ENCODE peak calls at places on chromosome 2, in nine cellular contexts. C is left ventricle myocardium inferior; K is astrocyte of the spinal cord; O is OCI-LY7; B is B cell; Q is prostate gland; P is transverse colon; X is CD4-positive, alpha-beta T cell; H is NB4. A is an unnamed sample.
A peak's percentile ranks its signal among the peaks of the same experiment; 100 is the strongest.

GRCh38 chr2:229235136-229235914 is 35.8 kb downstream of the PID1 start:
- DNase-seq in C (no peak), K (peak; percentile 42), B (no peak), P (no peak), O (no peak), X (no peak), H (no peak), Q (no peak), A (peak; percentile 0)

GRCh38 chr2:192148620-192149321 is 46.0 kb downstream of the TMEFF2 start:
- DNase-seq in P (no peak), O (no peak), K (peak; percentile 68), C (no peak), H (no peak), X (no peak), Q (no peak), B (no peak), A (peak; percentile 48)

GRCh38 chr2:128280901-128281321 is 37.8 kb downstream of the HS6ST1 start:
- DNase-seq in Q (no peak), O (no peak), C (peak; percentile 40), B (no peak), K (no peak), X (no peak), P (no peak), H (no peak), A (no peak)

GRCh38 chr2:166285215-166285614 is 90.5 kb downstream of the SCN9A start:
- DNase-seq in Q (no peak), C (no peak), O (no peak), H (no peak), B (no peak), X (no peak), P (no peak), K (no peak), A (peak; percentile 3)

GRCh38 chr2:8567469-8568108 is 114.3 kb upstream of the ID2 start:
- DNase-seq in P (no peak), K (no peak), O (no peak), H (no peak), C (no peak), Q (no peak), B (no peak), X (no peak), A (no peak)

GRCh38 chr2:233713262-233713615 is 532 bp downstream of the UGT1A5 start:
- DNase-seq in X (no peak), O (no peak), B (no peak), C (no peak), Q (no peak), K (no peak), H (no peak), P (no peak), A (no peak)

GRCh38 chr2:71380665-71381064 is 49.1 kb downstream of the ZNF638 start:
- DNase-seq in X (no peak), B (no peak), H (no peak), O (no peak), K (no peak), C (no peak), Q (no peak), P (no peak), A (no peak)

GRCh38 chr2:8494589-8494988 is 187.3 kb upstream of the ID2 start:
- DNase-seq in Q (no peak), X (no peak), C (no peak), B (no peak), P (no peak), K (no peak), H (no peak), O (no peak), A (no peak)

GRCh38 chr2:240506406-240507059 is 51.3 kb downstream of the ANKMY1 start:
- DNase-seq in X (no peak), O (no peak), Q (peak; percentile 1), B (no peak), K (no peak), C (no peak), P (no peak), H (no peak), A (no peak)

GRCh38 chr2:32798841-32799240 is 147.9 kb upstream of the LTBP1 start:
- DNase-seq in H (no peak), O (no peak), X (no peak), K (no peak), Q (no peak), B (no peak), C (no peak), P (no peak), A (peak; percentile 28)

GRCh38 chr2:76391663-76392062 is 680.9 kb upstream of the GCFC2 start:
- DNase-seq in X (no peak), H (no peak), K (no peak), P (no peak), O (no peak), C (no peak), B (no peak), Q (no peak), A (no peak)

GRCh38 chr2:100924122-100924519 is 78.0 kb upstream of the RPL31 start:
- DNase-seq in K (no peak), P (no peak), Q (no peak), B (no peak), C (no peak), H (no peak), O (no peak), X (no peak), A (no peak)

GRCh38 chr2:100921685-100922161 is 80.4 kb upstream of the RPL31 start:
- DNase-seq in K (no peak), B (no peak), O (no peak), Q (no peak), P (no peak), H (no peak), X (no peak), C (no peak), A (no peak)

GRCh38 chr2:100923461-100924020 is 78.5 kb upstream of the RPL31 start:
- DNase-seq in C (no peak), P (no peak), H (no peak), K (no peak), Q (no peak), O (no peak), X (no peak), B (no peak), A (no peak)

GRCh38 chr2:100924520-100925451 is 77.3 kb upstream of the RPL31 start:
- DNase-seq in C (no peak), K (peak; percentile 85), Q (no peak), P (peak; percentile 28), B (peak; percentile 8), O (no peak), H (no peak), X (no peak), A (peak; percentile 68)

GRCh38 chr2:100919316-100919715 is 82.8 kb upstream of the RPL31 start:
- DNase-seq in K (no peak), C (no peak), O (peak; percentile 30), X (no peak), P (no peak), H (peak; percentile 50), B (no peak), Q (no peak), A (no peak)
- TF ChIP-seq CTCF in K (peak; percentile 65), C (peak; percentile 34), O (peak; percentile 75), X (peak; percentile 29), P (no peak), H (peak; percentile 87), B (peak; percentile 52), Q (no peak), A (peak; percentile 61)

DNA sequence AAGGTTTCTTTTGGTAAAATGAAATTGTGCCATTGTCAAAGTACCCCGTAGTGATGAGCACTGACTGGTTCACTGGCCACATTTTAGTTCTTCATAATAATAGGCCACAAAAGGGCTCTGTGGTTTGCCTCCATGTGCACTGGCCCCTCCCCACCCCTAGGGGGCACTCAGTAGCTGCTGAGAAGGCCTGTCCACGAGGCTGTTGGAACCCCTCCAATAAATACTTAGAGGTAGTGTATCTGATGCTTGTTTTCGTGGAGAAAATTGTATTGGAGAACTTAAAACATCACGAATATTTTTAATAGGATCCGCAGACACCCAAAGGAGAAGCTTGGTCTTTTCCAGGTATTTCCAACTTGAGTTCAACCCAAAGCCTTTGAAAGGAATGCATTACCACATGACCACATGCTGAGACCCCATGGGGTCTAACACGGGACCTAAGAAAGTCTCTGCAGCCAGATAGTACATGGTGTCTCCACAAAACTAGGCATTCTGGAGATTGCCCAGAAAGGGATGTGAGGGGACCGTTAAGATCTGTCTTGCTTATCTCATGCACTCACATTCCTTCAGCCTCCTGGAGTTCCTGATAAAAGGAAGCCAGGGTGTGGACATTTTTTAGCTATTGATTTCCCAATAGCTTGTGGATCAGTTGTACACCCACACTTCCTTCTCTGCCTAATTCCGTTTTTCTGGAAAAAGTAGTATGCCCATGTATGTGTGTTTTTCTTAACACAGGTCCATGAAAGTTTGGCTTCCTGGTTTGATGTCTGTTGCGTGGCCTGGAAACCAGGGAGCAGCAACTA is 28.5 kb upstream of the NOSTRIN start:
- DNase-seq in B (peak; percentile 3), H (peak; percentile 64), P (peak; percentile 66), X (no peak), Q (peak; percentile 42), K (peak; percentile 73), O (peak; percentile 49), C (peak; percentile 31), A (peak; percentile 24)
- TF ChIP-seq CTCF in B (peak; percentile 25), H (peak; percentile 80), P (peak; percentile 68), X (no peak), Q (peak; percentile 70), K (peak; percentile 88), O (peak; percentile 92), C (peak; percentile 89), A (peak; percentile 96)

GRCh38 chr2:195664528-195664927 is 7.5 kb downstream of the SLC39A10 start:
- DNase-seq in P (no peak), H (no peak), O (no peak), Q (no peak), B (no peak), C (no peak), X (no peak), K (peak; percentile 42), A (no peak)
- TF ChIP-seq CTCF in P (no peak), H (no peak), O (no peak), Q (peak; percentile 42), B (peak; percentile 22), C (peak; percentile 17), X (peak; percentile 25), K (peak; percentile 14), A (peak; percentile 36)

DNA sequence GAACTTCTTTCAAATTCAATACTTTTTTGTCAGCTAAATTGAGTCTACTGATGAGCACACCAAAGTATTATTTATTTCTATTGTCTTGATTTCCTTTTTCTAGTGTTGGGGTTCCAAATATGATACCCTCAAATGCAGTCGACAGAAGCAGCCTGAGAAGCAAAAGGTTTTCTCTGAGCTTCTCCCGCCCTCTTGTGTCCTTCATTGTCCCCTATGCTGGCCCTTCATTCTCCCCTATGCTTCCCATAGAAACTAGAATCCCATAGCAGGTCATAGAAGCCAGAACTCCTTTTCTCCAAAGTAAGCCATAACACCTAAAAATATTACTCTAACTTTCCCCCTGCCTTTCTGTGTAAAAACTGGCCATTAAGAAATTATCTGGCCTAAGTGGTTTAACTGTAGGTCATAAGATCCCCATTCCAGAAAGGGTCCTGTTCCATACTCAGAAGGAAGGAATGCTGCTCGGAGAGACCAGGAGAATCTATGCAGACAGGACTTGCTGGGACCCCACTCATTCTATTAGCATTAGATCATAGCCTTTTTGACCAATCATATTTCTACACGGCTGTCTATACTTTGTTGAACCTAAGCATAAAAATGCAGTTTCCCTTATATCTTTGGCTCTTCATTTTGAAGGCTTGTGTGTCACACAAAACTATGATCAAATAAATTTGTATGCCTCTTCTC is 764.6 kb upstream of the PKDCC start:
- DNase-seq in B (no peak), O (no peak), C (no peak), X (no peak), K (peak; percentile 36), Q (no peak), P (no peak), H (no peak), A (peak; percentile 73)
- TF ChIP-seq CTCF in B (no peak), O (no peak), C (no peak), X (no peak), K (peak; percentile 14), Q (no peak), P (no peak), H (no peak), A (no peak)

A was measured in retinal pigment epithelial cell.